ENCODE peak calls at places on chromosomes 4 and X, in five cellular contexts. F is NCI-H2081 treated with DMSO at 0.1 percent for 48 hours, X is adipocyte, C is cardiac muscle cell, K is HT1080. J is an unnamed sample.

GRCh38 chrX:100969936-100970335 is 428 bp downstream of the ARL13A start:
- DNase-seq in X (no peak), C (no peak), K (no peak), F (no peak), J (no peak)

GRCh38 chrX:40149286-40150175 is 51.8 kb upstream of the BCOR start:
- DNase-seq in C (no peak), X (no peak), F (no peak), K (no peak), J (no peak)

GRCh38 chr4:61522312-61522711 is 322.2 kb downstream of the ADGRL3 start:
- DNase-seq in C (no peak), K (no peak), F (no peak), X (no peak), J (no peak)

GRCh38 chr4:122710434-122711308 is 21.8 kb upstream of the BBS12 start:
- DNase-seq in K (peak), C (peak), X (no peak), F (no peak), J (no peak)

GRCh38 chr4:149077142-149077541 is 634.9 kb upstream of the NR3C2 start:
- DNase-seq in X (no peak), K (no peak), C (no peak), F (no peak), J (no peak)

GRCh38 chr4:72604324-72604723 is 35.3 kb upstream of the ADAMTS3 start:
- DNase-seq in F (no peak), X (no peak), C (peak), K (no peak), J (no peak)

GRCh38 chr4:98527528-98527927 is 130.9 kb downstream of the TSPAN5 start:
- DNase-seq in X (no peak), K (no peak), C (peak), F (no peak), J (no peak)

GRCh38 chr4:8504279-8505007 is 63.9 kb downstream of the TRMT44 start:
- DNase-seq in X (no peak), F (no peak), K (no peak), C (no peak), J (no peak)

GRCh38 chrX:19893722-19894121 is 6.3 kb upstream of the SH3KBP1 start:
- DNase-seq in C (peak), X (peak), F (no peak), K (peak), J (no peak)

GRCh38 chr4:6320663-6321062 is 51.0 kb downstream of the WFS1 start:
- DNase-seq in X (no peak), C (no peak), K (no peak), F (no peak), J (no peak)

GRCh38 chr4:186704059-186704458 is 19.6 kb downstream of the FAT1 start:
- DNase-seq in C (no peak), F (no peak), X (no peak), K (no peak), J (no peak)

GRCh38 chrX:27808226-27808625 is 436 bp downstream of the MAGEB10 start:
- DNase-seq in X (no peak), F (no peak), C (no peak), K (no peak), J (no peak)

GRCh38 chr4:184688447-184688846 is 38.9 kb downstream of the PRIMPOL start:
- DNase-seq in C (peak), F (no peak), X (peak), K (peak), J (no peak)

GRCh38 chrX:46642145-46642544 is 68.6 kb downstream of the CHST7 start:
- DNase-seq in X (peak), K (peak), F (no peak), C (peak), J (no peak)

GRCh38 chrX:9677098-9677739 is 88.4 kb downstream of the GPR143 start:
- DNase-seq in F (peak), X (no peak), K (peak), C (peak), J (no peak)

GRCh38 chrX:39899876-39900787 is 197.6 kb downstream of the BCOR start:
- DNase-seq in K (no peak), X (no peak), C (no peak), F (no peak), J (no peak)

GRCh38 chr4:1137850-1138249 is 24.5 kb upstream of the RNF212 start:
- DNase-seq in X (no peak), K (no peak), C (peak), F (no peak), J (no peak)

GRCh38 chr4:168421671-168422070 is 58.6 kb downstream of the DDX60L start:
- DNase-seq in C (peak), X (peak), F (no peak), K (peak), J (no peak)

GRCh38 chrX:1542994-1543725 is 6.2 kb upstream of the P2RY8 start:
- DNase-seq in F (no peak), X (no peak), C (no peak), K (no peak), J (no peak)

GRCh38 chr4:110869862-110870577 is 247.1 kb upstream of the PITX2 start:
- DNase-seq in C (no peak), K (peak), X (peak), F (no peak), J (no peak)

GRCh38 chr4:52959545-52959944 is 97.4 kb downstream of the RASL11B start:
- DNase-seq in C (peak), F (no peak), K (no peak), X (peak), J (no peak)

J was measured in NCI-H1436 treated with DMSO at 0.1 percent for 48 hours.